ENCODE peak calls at places on chromosomes 2 and 18, in five cellular contexts. L is CD8-positive, alpha-beta T cell; G is NB4; T is RWPE1; A is mucosa of gallbladder. H is an unnamed sample.

GRCh38 chr18:10519999-10520935 is 5.6 kb upstream of the NAPG start:
- DNase-seq in L (peak), A (peak), T (peak), G (peak), H (peak)

GRCh38 chr2:240725266-240726060 is 33.8 kb downstream of the AQP12A start:
- DNase-seq in L (no peak), G (no peak), A (no peak), T (no peak), H (no peak)

GRCh38 chr18:49858309-49859005 is 45.1 kb upstream of the ACAA2 start:
- DNase-seq in L (peak), T (peak), G (peak), A (peak), H (peak)

GRCh38 chr2:169480079-169480465 is 778 bp downstream of the BBS5 start:
- DNase-seq in L (no peak), T (peak), G (no peak), A (no peak), H (no peak)

GRCh38 chr2:118539290-118539689 is 308.2 kb downstream of the EN1 start:
- DNase-seq in A (no peak), L (no peak), G (peak), T (peak), H (no peak)

GRCh38 chr2:203061346-203061745 is 46.7 kb downstream of the NBEAL1 start:
- DNase-seq in A (no peak), T (no peak), G (no peak), L (no peak), H (no peak)

GRCh38 chr2:181658444-181658843 is 1.5 kb upstream of the CERKL start:
- DNase-seq in A (no peak), T (no peak), L (no peak), G (peak), H (no peak)

GRCh38 chr2:20433249-20433648 is 13.6 kb upstream of the RHOB start:
- DNase-seq in G (no peak), L (no peak), T (no peak), A (no peak), H (no peak)

GRCh38 chr18:42760290-42760689 is 355.2 kb downstream of the RIT2 start:
- DNase-seq in L (no peak), A (no peak), T (no peak), G (no peak), H (no peak)

GRCh38 chr2:132754392-132754791 is 84.4 kb upstream of the LYPD1 start:
- DNase-seq in G (no peak), T (no peak), L (no peak), A (no peak), H (no peak)

GRCh38 chr2:11995381-11995947 is 249.0 kb downstream of the LPIN1 start:
- DNase-seq in L (no peak), T (peak), A (no peak), G (no peak), H (no peak)

GRCh38 chr18:59559528-59559927 is 137.7 kb downstream of the CCBE1 start:
- DNase-seq in G (no peak), A (no peak), L (no peak), T (no peak), H (no peak)

GRCh38 chr2:222862915-222863544 is 2.2 kb downstream of the ACSL3 start:
- DNase-seq in T (no peak), G (no peak), L (no peak), A (no peak), H (no peak)

GRCh38 chr2:149145314-149146295 is 107.1 kb downstream of the LYPD6B start:
- DNase-seq in T (no peak), G (no peak), L (no peak), A (no peak), H (no peak)

GRCh38 chr2:106147159-106147558 is 46.9 kb downstream of the UXS1 start:
- DNase-seq in A (no peak), L (no peak), G (no peak), T (no peak), H (no peak)

GRCh38 chr2:200814917-200815316 is 3.2 kb downstream of the BZW1 start:
- DNase-seq in T (no peak), L (no peak), G (peak), A (no peak), H (no peak)

H was measured in AML-193.